ENCODE peak calls at places on chromosome 13, in seven cellular contexts. V, Q, Y, L, G, P and I are unnamed samples.

GRCh38 chr13:44759723-44760360 is 183.7 kb upstream of the TSC22D1 start:
- DNase-seq in V (peak), Q (peak), Y (no peak), L (peak), G (peak), P (peak), I (no peak)

GRCh38 chr13:31067416-31068118 is 94.1 kb downstream of the HSPH1 start:
- DNase-seq in V (no peak), Q (no peak), Y (no peak), L (peak), G (no peak), P (peak), I (peak)

GRCh38 chr13:67568205-67568604 is 338.1 kb upstream of the PCDH9 start:
- DNase-seq in V (no peak), Q (no peak), Y (no peak), L (no peak), G (no peak), P (no peak), I (no peak)

GRCh38 chr13:36174923-36175322 is 39.4 kb downstream of the SOHLH2 start:
- DNase-seq in V (no peak), Q (no peak), Y (no peak), L (no peak), G (no peak), P (no peak), I (no peak)

GRCh38 chr13:82803341-82803740 is 1078.9 kb downstream of the SLITRK1 start:
- DNase-seq in V (no peak), Q (no peak), Y (no peak), L (peak), G (no peak), P (peak), I (no peak)

GRCh38 chr13:77207943-77208342 is 119.0 kb downstream of the MYCBP2 start:
- DNase-seq in V (no peak), Q (no peak), Y (no peak), L (peak), G (no peak), P (peak), I (no peak)

GRCh38 chr13:92719868-92720267 is 506.7 kb upstream of the GPC6 start:
- DNase-seq in V (no peak), Q (no peak), Y (no peak), L (no peak), G (peak), P (peak), I (no peak)

GRCh38 chr13:21637296-21637695 is 33.3 kb upstream of the MICU2 start:
- DNase-seq in V (peak), Q (peak), Y (no peak), L (peak), G (peak), P (peak), I (peak)

GRCh38 chr13:40406405-40407138 is 259.9 kb downstream of the FOXO1 start:
- DNase-seq in V (peak), Q (peak), Y (no peak), L (peak), G (no peak), P (peak), I (no peak)

GRCh38 chr13:44351505-44351854 is 22.1 kb upstream of the SERP2 start:
- DNase-seq in V (no peak), Q (no peak), Y (no peak), L (no peak), G (no peak), P (no peak), I (no peak)

GRCh38 chr13:31431722-31432137 is 232.0 kb downstream of the B3GLCT start:
- DNase-seq in V (no peak), Q (peak), Y (peak), L (peak), G (peak), P (peak), I (peak)

GRCh38 chr13:45584816-45585215 is 30.7 kb downstream of the ERICH6B start:
- DNase-seq in V (no peak), Q (peak), Y (no peak), L (no peak), G (no peak), P (peak), I (no peak)

GRCh38 chr13:79346300-79346914 is 59.6 kb downstream of the RBM26 start:
- DNase-seq in V (no peak), Q (no peak), Y (no peak), L (no peak), G (no peak), P (peak), I (peak)

GRCh38 chr13:31051999-31052398 is 109.7 kb downstream of the HSPH1 start:
- DNase-seq in V (no peak), Q (no peak), Y (no peak), L (no peak), G (no peak), P (no peak), I (no peak)

GRCh38 chr13:22740264-22740663 is 440.5 kb upstream of the SGCG start:
- DNase-seq in V (no peak), Q (no peak), Y (no peak), L (peak), G (no peak), P (no peak), I (peak)

GRCh38 chr13:22738357-22738756 is 442.4 kb upstream of the SGCG start:
- DNase-seq in V (no peak), Q (peak), Y (no peak), L (no peak), G (no peak), P (no peak), I (no peak)

GRCh38 chr13:22736768-22737092 is 444.0 kb upstream of the SGCG start:
- DNase-seq in V (no peak), Q (no peak), Y (no peak), L (no peak), G (no peak), P (no peak), I (no peak)

GRCh38 chr13:22736084-22736767 is 444.6 kb upstream of the SGCG start:
- DNase-seq in V (no peak), Q (no peak), Y (no peak), L (no peak), G (no peak), P (no peak), I (no peak)

GRCh38 chr13:22735381-22735995 is 445.3 kb upstream of the SGCG start:
- DNase-seq in V (no peak), Q (no peak), Y (no peak), L (peak), G (no peak), P (no peak), I (no peak)
- TF ChIP-seq CTCF in V (no peak), Q (peak), Y (no peak), L (no peak), G (no peak), P (no peak), I (no peak)

DNA sequence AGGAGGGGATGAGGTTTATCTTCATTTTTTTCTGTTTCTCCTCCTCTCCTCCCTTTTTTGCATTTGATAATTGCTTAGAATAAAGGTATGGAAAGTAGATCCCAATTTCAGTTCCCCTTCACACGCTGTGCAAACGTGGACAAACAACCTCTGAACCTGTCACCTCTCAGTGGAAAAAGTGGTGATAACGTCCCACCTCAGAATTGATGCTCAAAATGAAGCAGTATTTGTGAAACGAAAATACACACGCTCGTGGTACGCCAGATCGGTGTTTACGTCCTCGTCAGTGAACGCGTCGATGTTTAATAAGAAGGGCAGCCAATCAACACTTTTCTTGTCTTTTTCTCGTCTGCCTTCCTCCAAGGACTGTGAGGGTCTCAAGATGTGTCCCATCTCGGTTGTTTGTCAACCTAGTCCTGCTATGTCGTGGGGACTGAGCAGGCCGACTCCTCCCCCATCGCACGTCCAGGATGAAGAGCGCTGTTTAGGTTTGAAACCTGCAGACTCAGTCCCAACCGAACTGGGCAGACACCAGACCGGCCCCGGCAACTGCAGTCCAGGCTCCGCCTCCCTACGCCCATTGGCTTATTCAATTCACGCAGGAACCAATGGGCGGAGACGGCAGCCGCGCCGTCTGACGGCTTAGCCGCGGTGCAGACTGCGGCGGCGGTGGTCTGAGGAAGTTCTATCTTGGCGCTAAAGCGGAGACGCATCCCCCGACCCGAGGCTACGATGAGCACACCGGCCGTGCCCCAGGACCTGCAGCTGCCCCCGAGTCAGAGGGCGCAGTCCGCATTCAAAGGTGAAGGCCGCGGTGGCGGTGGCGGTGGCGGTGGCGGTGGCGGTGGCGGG is at the start of gene CKAP2:
- DNase-seq in V (peak), Q (peak), Y (peak), L (peak), G (peak), P (peak), I (peak)
- TF ChIP-seq CTCF in V (no peak), Q (peak), Y (no peak), L (no peak), G (no peak), P (no peak), I (no peak)

DNA sequence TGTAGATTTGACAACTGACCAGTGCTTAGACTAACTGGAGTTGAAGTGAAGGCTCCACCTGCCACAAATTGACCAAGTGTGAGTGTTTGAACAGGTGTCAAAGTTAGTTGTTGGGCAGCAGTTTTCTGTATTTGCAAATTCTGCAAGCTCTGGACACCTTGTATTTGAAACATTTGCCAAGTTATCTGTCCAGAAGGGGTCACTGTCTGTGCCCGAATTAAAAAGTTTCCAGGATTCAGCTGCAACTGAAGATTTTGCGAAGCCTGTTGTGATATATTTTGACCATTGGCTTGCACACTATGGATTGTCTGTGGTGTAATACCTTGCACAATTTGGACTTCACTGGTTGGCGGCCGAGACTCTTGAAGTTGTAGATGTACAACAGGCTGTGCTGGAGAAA is 1690.7 kb downstream of the SLITRK5 start:
- DNase-seq in V (no peak), Q (no peak), Y (no peak), L (peak), G (no peak), P (peak), I (no peak)
- TF ChIP-seq CTCF in V (peak), Q (no peak), Y (no peak), L (peak), G (no peak), P (peak), I (no peak)

DNA sequence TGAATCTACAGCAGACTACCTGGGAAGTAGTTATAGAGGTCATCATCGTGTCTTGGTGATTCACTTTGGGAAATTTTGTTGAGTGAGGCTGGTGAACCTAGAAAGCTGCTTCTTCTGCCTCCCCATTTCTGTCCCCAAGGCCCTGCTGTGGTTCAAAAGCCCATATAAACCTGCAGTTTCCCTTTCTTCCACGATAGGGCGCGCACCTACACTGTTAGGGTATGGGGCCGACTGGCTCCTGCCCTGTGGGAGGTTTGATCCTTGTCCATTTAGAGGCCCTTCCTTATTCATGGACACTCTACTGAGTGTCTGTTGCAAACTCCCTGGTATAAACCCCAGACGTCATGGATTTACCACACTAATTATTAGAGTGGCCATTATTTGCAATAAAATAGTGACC is 191.8 kb downstream of the GGACT start:
- DNase-seq in V (no peak), Q (no peak), Y (no peak), L (no peak), G (no peak), P (no peak), I (no peak)
- TF ChIP-seq CTCF in V (no peak), Q (no peak), Y (no peak), L (no peak), G (no peak), P (no peak), I (no peak)